ENCODE peak calls at places on chromosomes 11 and 22, in four cellular contexts. P, L, W and Q are unnamed samples.

GRCh38 chr11:119371778-119372182 is 9.7 kb downstream of the USP2 start:
- DNase-seq in L (no peak), W (no peak), P (no peak), Q (no peak)

GRCh38 chr11:125514336-125515101 is 18.5 kb upstream of the FEZ1 start:
- DNase-seq in L (no peak), W (peak), P (no peak), Q (no peak)

GRCh38 chr11:128725630-128726461 is 32.0 kb downstream of the FLI1 start:
- DNase-seq in W (no peak), P (no peak), L (no peak), Q (no peak)

GRCh38 chr22:48746789-48747425 is 1080.8 kb downstream of the BRD1 start:
- DNase-seq in P (no peak), W (no peak), L (no peak), Q (no peak)

GRCh38 chr22:24563246-24563645 is 7.4 kb downstream of the SNRPD3 start:
- DNase-seq in W (no peak), L (no peak), P (no peak), Q (no peak)

GRCh38 chr22:45878051-45878764 is 98.8 kb downstream of the WNT7B start:
- DNase-seq in P (no peak), L (no peak), W (no peak), Q (peak)

GRCh38 chr22:24445481-24446290 is 18.3 kb downstream of the ADORA2A start:
- DNase-seq in W (no peak), P (peak), L (no peak), Q (no peak)

GRCh38 chr11:130830563-130830950 is 85.7 kb downstream of the SNX19 start:
- DNase-seq in L (no peak), W (no peak), P (no peak), Q (no peak)

GRCh38 chr11:43515090-43515489 is 156.4 kb downstream of the TTC17 start:
- DNase-seq in L (peak), W (no peak), P (peak), Q (no peak)

GRCh38 chr22:43273902-43274484 is 69.2 kb downstream of the SCUBE1 start:
- DNase-seq in L (peak), P (peak), W (peak), Q (peak)

GRCh38 chr11:96827164-96827563 is 437.4 kb downstream of the JRKL start:
- DNase-seq in P (no peak), W (no peak), L (no peak), Q (no peak)

DNA sequence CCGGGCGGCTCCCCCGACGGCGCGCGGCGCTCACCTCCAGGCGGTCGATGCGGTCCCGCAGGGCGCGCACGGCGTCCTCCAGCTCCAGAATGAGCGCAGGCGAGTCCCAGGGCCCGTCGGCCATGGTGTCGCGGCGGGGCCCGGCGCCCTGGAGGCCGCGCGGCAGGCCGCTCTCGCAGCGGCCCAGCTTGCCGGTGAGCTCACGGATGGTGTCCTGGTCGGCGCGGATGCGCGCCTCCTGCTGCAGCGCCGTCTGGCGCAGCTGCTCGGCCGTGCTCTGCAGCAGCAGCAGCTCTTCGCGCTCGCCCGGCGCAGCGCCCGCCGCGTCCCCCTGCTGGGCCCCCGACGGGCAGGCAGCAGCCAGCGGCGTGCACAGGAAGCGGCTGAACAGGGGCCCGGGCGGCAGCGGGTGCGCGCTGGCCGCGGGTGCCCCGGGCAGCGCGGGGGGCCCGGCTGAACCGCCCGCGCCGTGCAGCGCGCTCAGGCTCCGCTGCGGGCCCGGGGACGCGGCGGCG is 570 bp downstream of the NPTXR start:
- DNase-seq in L (peak), W (peak), P (peak), Q (peak)
- TF ChIP-seq CTCF in L (peak), W (no peak), P (peak), Q (no peak)

GRCh38 chr11:45671246-45672171 is 6.1 kb upstream of the CHST1 start:
- DNase-seq in W (no peak), L (no peak), P (no peak), Q (no peak)
- TF ChIP-seq CTCF in W (no peak), L (no peak), P (no peak), Q (no peak)

GRCh38 chr11:123561046-123561781 is 93.2 kb downstream of the SCN3B start:
- DNase-seq in W (no peak), P (peak), L (no peak), Q (peak)
- TF ChIP-seq CTCF in W (no peak), P (peak), L (peak), Q (no peak)

GRCh38 chr22:38304526-38304925 is 12.7 kb downstream of the CSNK1E start:
- DNase-seq in P (peak), L (no peak), W (no peak), Q (no peak)
- TF ChIP-seq CTCF in P (peak), L (peak), W (no peak), Q (no peak)

DNA sequence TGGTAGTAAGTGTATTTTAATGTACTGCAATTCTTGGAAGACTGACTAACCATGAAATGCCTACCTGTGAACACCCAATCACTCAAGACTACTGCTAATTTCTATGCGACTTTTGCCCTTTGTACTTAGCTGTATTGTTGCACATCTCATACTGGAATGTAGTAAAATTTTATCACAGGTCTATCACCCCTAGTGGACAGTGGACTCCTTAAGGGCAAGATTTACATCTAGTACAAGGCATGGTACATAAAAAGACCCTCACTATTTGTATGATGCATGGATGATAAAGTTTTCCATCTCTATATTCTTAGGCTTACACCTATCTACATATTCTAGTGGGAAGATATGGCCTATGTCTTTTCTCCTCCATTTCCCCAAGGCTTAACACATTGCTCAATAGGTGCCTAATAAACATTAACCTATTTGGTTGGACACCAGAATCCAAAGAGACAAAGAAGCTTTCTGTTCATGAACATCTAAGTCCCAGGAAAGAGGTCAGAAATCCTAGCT is 26.1 kb downstream of the SERGEF start:
- DNase-seq in L (no peak), P (no peak), W (no peak), Q (no peak)
- TF ChIP-seq CTCF in L (peak), P (no peak), W (no peak), Q (no peak)

GRCh38 chr22:19998991-19999820 is 17.4 kb downstream of the ARVCF start:
- DNase-seq in W (no peak), L (no peak), P (no peak), Q (no peak)
- TF ChIP-seq CTCF in W (no peak), L (no peak), P (no peak), Q (no peak)

DNA sequence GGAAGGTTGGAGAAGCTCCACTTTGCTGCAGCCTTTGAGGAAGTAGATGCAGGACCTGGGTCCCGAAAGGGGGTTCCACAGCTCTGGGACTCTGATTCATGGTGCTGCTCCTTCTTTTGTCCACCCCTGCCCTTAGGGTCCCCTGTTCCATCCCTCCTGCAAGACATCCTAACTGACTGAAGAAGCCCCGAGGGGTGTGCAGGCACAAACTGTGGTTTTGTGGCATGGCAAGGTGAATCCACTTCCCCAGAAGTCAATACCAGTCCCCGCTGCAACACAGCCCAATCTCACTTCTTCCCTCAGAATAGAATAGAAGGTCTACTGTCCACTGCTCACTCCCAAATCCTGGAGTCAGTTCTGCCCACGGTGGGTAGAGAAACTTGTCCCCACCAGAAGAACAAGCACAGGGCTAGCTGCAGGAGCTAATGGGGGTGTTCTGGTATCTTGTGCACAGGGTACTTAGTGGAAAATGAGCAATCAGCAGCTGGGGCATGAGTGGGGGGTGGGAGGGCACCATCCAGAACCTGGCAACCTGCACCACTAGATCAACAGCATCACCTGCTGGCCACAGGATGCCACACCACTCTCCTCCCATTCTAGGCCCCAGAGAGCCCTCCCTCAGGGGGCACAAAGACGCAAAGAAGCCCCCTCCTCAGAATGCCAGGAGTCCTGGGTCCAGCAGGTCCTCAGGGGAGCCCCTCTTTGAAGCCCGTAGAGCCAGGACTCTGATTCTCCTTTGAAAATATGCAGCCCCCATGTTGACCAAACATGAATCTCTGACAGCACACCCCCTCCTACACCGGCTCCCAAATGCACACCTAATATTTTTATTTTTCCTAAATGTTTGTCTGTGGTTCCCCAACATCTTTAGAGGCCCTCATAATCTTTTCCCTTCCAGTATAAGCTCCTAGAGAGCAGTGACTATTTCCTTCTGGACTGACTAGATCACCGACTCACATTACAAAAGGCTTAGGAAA is 14.1 kb downstream of the SPATA19 start:
- DNase-seq in P (peak), W (no peak), L (no peak), Q (no peak)
- TF ChIP-seq CTCF in P (peak), W (no peak), L (peak), Q (no peak)

DNA sequence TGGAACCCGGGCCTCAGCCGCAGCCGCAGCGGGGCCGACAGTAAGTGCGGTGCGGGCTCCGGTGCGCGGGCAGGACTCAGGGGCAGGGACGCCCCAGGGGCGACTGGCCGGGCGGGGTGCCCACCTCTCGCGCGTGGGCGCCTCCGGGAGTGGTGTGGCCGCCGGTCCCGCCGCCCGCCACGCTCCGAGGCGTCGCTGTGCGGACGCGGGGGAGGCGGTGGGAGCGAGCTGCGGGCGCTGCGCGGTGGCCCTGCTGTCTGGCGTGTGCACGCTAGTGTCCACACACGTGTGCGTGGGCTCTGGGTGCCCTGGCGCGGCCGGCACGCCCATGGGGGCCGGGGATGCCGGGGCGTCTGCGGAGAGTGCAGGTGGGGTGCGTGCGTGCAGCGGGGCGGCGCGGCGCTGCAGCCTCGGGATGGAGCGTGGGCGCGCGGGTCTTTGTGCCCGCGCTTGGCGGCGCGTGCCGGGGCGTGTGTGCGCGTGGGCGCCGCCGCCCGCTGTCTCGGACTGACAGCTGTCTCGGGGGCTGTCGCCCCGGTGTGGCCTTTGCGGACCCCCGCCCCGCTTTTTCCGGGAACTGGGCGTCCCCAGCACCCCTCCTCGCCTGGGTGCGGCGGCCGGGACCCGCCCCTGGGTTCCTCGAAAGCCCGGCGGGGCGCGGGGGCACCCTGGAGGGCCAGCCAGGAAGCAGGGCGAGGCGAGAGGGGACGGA is 800 bp downstream of the KCNK4 start:
- DNase-seq in L (no peak), W (no peak), P (no peak), Q (no peak)
- TF ChIP-seq CTCF in L (no peak), W (no peak), P (no peak), Q (no peak)

DNA sequence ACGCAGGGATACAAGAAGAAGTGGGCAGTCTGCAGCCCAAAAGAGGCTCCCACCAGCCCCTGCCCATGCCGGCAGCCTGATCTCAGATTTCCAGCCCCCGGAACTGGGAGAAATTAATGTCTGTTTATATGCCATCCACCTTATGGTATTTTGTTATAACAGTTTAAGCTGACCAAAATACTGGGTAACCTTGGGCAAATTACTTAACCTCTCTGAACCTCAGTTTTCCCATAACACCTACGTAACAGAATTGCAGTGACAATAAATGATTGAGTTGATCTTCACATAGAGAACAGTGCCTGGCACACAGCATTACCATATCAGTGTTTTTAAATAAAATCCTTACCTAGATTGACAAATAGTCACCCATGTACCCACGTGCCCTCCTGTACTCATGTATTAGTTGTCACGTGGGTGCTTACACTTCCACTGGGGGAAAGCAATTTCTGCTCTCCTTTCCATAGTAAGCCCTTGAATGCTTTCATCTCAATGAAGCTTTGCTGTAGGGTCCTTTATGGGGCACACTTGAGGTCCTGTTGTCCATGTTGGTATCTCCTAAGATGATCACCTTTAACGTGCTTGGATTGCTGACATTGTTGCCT is 54.2 kb upstream of the PHF21A start:
- DNase-seq in W (no peak), L (no peak), P (no peak), Q (no peak)
- TF ChIP-seq CTCF in W (no peak), L (no peak), P (no peak), Q (no peak)